ENCODE peak calls at places on chromosomes 5 and 9, in four cellular contexts. One of them, this sample, is unnamed.

GRCh38 chr5:34585601-34586104 is 70.5 kb upstream of the RAI14 start:
- DNase-seq in keratinocyte: no peak
- DNase-seq in mammary epithelial cell: peak; percentile 86
- DNase-seq in ovary: no peak
- DNase-seq in this sample: no peak

GRCh38 chr5:122121782-122122465 is 7.4 kb upstream of the ZNF474 start:
- DNase-seq in keratinocyte: no peak
- DNase-seq in mammary epithelial cell: peak; percentile 80
- DNase-seq in ovary: no peak
- DNase-seq in this sample: no peak

GRCh38 chr9:35481347-35481975 is 8.4 kb upstream of the RUSC2 start:
- DNase-seq in keratinocyte: peak; percentile 32
- DNase-seq in mammary epithelial cell: peak; percentile 56
- DNase-seq in ovary: no peak
- DNase-seq in this sample: peak; percentile 35

GRCh38 chr9:34254141-34254913 is 74.7 kb downstream of the KIF24 start:
- DNase-seq in keratinocyte: peak; percentile 91
- DNase-seq in mammary epithelial cell: peak; percentile 94
- DNase-seq in ovary: peak; percentile 43
- DNase-seq in this sample: no peak

GRCh38 chr9:108643756-108644510 is 211.9 kb downstream of the ACTL7B start:
- DNase-seq in keratinocyte: no peak
- DNase-seq in mammary epithelial cell: no peak
- DNase-seq in ovary: no peak
- DNase-seq in this sample: no peak

GRCh38 chr9:69637801-69638200 is 34.4 kb downstream of the APBA1 start:
- DNase-seq in keratinocyte: peak; percentile 53
- DNase-seq in mammary epithelial cell: peak; percentile 52
- DNase-seq in ovary: no peak
- DNase-seq in this sample: no peak

GRCh38 chr9:70205366-70206020 is 53.3 kb upstream of the SMC5 start:
- DNase-seq in keratinocyte: no peak
- DNase-seq in mammary epithelial cell: peak; percentile 57
- DNase-seq in ovary: no peak
- DNase-seq in this sample: no peak

GRCh38 chr5:56816546-56817081 is 1.3 kb downstream of the MAP3K1 start:
- DNase-seq in keratinocyte: no peak
- DNase-seq in mammary epithelial cell: peak; percentile 70
- DNase-seq in ovary: peak; percentile 28
- DNase-seq in this sample: peak; percentile 80

GRCh38 chr5:74316064-74316586 is 324.4 kb downstream of the ENC1 start:
- DNase-seq in keratinocyte: peak; percentile 91
- DNase-seq in mammary epithelial cell: peak; percentile 99
- DNase-seq in ovary: no peak
- DNase-seq in this sample: no peak

GRCh38 chr5:169280286-169280685 is 20.7 kb downstream of the SLIT3 start:
- DNase-seq in keratinocyte: no peak
- DNase-seq in mammary epithelial cell: no peak
- DNase-seq in ovary: no peak
- DNase-seq in this sample: no peak

GRCh38 chr5:149412783-149413476 is 33.8 kb upstream of the IL17B start:
- DNase-seq in keratinocyte: no peak
- DNase-seq in mammary epithelial cell: no peak
- DNase-seq in ovary: peak; percentile 40
- DNase-seq in this sample: no peak

GRCh38 chr9:89226076-89226475 is 47.5 kb upstream of the SHC3 start:
- DNase-seq in keratinocyte: no peak
- DNase-seq in mammary epithelial cell: no peak
- DNase-seq in ovary: no peak
- DNase-seq in this sample: peak; percentile 85

GRCh38 chr5:135106610-135107009 is 72.6 kb upstream of the PITX1 start:
- DNase-seq in keratinocyte: peak; percentile 69
- DNase-seq in mammary epithelial cell: peak; percentile 93
- DNase-seq in ovary: no peak
- DNase-seq in this sample: no peak

GRCh38 chr9:20622330-20623020 is at the start of gene MLLT3:
- DNase-seq in keratinocyte: peak; percentile 44
- DNase-seq in mammary epithelial cell: peak; percentile 94
- DNase-seq in ovary: peak; percentile 95
- DNase-seq in this sample: peak; percentile 95

GRCh38 chr5:173281910-173282309 is 46.3 kb downstream of the STC2 start:
- DNase-seq in keratinocyte: no peak
- DNase-seq in mammary epithelial cell: no peak
- DNase-seq in ovary: no peak
- DNase-seq in this sample: peak; percentile 85

GRCh38 chr5:133124891-133125290 is 73.1 kb downstream of the HSPA4 start:
- DNase-seq in keratinocyte: no peak
- DNase-seq in mammary epithelial cell: no peak
- DNase-seq in ovary: no peak
- DNase-seq in this sample: no peak

GRCh38 chr9:109143881-109144562 is 23.0 kb downstream of the FRRS1L start:
- DNase-seq in keratinocyte: no peak
- DNase-seq in mammary epithelial cell: peak; percentile 48
- DNase-seq in ovary: no peak
- DNase-seq in this sample: peak; percentile 33

GRCh38 chr5:1963358-1963757 is 80.6 kb upstream of the IRX4 start:
- DNase-seq in keratinocyte: no peak
- DNase-seq in mammary epithelial cell: no peak
- DNase-seq in ovary: no peak
- DNase-seq in this sample: no peak

GRCh38 chr9:128340691-128341434 is 536 bp downstream of the SLC27A4 start:
- DNase-seq in keratinocyte: no peak
- DNase-seq in mammary epithelial cell: no peak
- DNase-seq in ovary: no peak
- DNase-seq in this sample: peak; percentile 75

GRCh38 chr9:78021692-78022091 is 9.9 kb downstream of the GNAQ start:
- DNase-seq in keratinocyte: no peak
- DNase-seq in mammary epithelial cell: no peak
- DNase-seq in ovary: no peak
- DNase-seq in this sample: no peak

GRCh38 chr5:30401479-30402058 is 791.9 kb upstream of the CDH6 start:
- DNase-seq in keratinocyte: no peak
- DNase-seq in mammary epithelial cell: peak; percentile 4
- DNase-seq in ovary: no peak
- DNase-seq in this sample: peak; percentile 15

GRCh38 chr9:125991886-125992529 is 244.8 kb downstream of the PBX3 start:
- DNase-seq in keratinocyte: no peak
- DNase-seq in mammary epithelial cell: no peak
- DNase-seq in ovary: no peak
- DNase-seq in this sample: peak; percentile 36

GRCh38 chr9:86600291-86600690 is 246.1 kb upstream of the TUT7 start:
- DNase-seq in keratinocyte: peak; percentile 62
- DNase-seq in mammary epithelial cell: peak; percentile 68
- DNase-seq in ovary: no peak
- DNase-seq in this sample: no peak

GRCh38 chr5:86137297-86137696 is 480.4 kb upstream of the COX7C start:
- DNase-seq in keratinocyte: no peak
- DNase-seq in mammary epithelial cell: no peak
- DNase-seq in ovary: no peak
- DNase-seq in this sample: no peak

GRCh38 chr5:127233590-127233989 is 57.0 kb upstream of the MEGF10 start:
- DNase-seq in keratinocyte: no peak
- DNase-seq in mammary epithelial cell: no peak
- DNase-seq in ovary: no peak
- DNase-seq in this sample: no peak

GRCh38 chr9:98260635-98261034 is 5.2 kb upstream of the TBC1D2 start:
- DNase-seq in keratinocyte: no peak
- DNase-seq in mammary epithelial cell: no peak
- DNase-seq in ovary: no peak
- DNase-seq in this sample: no peak

GRCh38 chr5:21159526-21160059 is 1171.6 kb upstream of the CDH18 start:
- DNase-seq in keratinocyte: no peak
- DNase-seq in mammary epithelial cell: peak; percentile 24
- DNase-seq in ovary: no peak
- DNase-seq in this sample: no peak
- H3K4me3 ChIP-seq in keratinocyte: no peak overlapping the region
- H3K4me3 ChIP-seq in mammary epithelial cell: no peak overlapping the region
- H3K4me3 ChIP-seq in ovary: no peak overlapping the region
- H3K4me3 ChIP-seq in this sample: no peak overlapping the region

GRCh38 chr5:66979738-66980137 is 216.9 kb downstream of the CD180 start:
- DNase-seq in keratinocyte: no peak
- DNase-seq in mammary epithelial cell: no peak
- DNase-seq in ovary: no peak
- DNase-seq in this sample: no peak
- H3K27me3 ChIP-seq in keratinocyte: no peaks in the 10 kb centered on the region
- H3K27me3 ChIP-seq in mammary epithelial cell: no peaks in the 10 kb centered on the region
- H3K27me3 ChIP-seq in ovary: no peaks in the 10 kb centered on the region
- H3K27me3 ChIP-seq in this sample: no peaks in the 10 kb centered on the region

DNA sequence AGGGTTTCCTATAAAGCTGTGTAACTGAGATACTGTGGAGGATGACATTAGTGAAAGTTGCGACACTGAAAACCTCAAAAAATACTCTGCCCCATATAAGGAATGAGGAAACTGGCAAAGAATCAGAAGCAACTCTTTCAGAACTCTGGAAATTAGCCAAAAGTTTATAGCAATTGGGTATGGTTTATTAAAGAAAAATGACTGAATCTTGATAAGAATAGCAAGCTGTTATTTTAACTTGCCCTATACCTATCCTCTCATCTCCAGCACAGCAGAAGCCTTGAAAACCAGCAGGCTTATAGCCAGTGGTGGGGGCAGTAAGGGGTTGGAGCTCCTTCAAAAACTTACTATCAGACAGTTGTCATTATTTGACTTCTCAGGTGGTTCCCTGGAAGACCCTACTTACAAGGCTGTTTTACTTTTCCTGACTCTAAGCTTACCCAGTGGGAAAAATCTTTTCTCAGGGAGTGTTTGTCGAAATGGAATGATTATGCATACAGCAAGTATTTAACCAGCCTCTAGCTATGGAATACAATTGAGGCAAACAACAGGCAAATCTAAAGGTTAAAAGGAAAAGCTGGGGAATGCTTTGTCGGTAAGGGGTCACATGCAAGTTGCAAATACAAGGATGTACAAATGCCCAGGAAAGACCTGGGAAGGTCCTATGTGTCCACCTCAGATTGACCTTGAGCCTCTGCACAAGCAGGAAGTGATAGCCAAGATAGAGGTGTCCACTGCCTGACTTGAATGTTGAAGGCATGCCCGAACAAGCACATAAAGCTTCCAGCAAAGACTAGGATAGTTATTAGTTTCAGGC is 21.0 kb upstream of the FAM151B start:
- DNase-seq in keratinocyte: no peak
- DNase-seq in mammary epithelial cell: peak; percentile 64
- DNase-seq in ovary: no peak
- DNase-seq in this sample: no peak
- H3K4me3 ChIP-seq in keratinocyte: peak overlapping the region; percentile 27
- H3K4me3 ChIP-seq in mammary epithelial cell: peak overlapping the region; percentile 21
- H3K4me3 ChIP-seq in ovary: no peak overlapping the region
- H3K4me3 ChIP-seq in this sample: no peak overlapping the region

DNA sequence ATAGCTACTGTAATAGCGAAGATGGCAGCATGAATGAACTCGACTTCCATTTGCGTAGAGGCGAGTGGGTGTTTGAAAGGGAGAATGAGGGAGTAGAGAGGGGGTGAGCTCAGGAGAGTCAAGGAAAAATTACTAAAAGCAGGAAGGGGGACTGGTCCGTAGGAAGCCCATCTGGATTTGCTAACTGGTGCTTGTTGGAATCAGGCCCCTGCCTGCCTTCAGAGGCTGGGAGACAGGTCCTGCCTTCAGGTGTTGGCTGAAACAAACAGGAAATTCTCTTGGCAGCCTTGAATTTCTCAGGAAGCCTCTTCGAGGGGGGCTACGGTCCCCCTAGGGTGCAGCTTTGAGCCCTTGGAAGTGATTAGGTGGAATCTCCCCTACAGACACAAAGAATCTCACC is 121.7 kb downstream of the OLFM1 start:
- DNase-seq in keratinocyte: no peak
- DNase-seq in mammary epithelial cell: no peak
- DNase-seq in ovary: no peak
- DNase-seq in this sample: no peak
- H3K27me3 ChIP-seq in keratinocyte: no peaks in the 10 kb centered on the region
- H3K27me3 ChIP-seq in mammary epithelial cell: no peaks in the 10 kb centered on the region
- H3K27me3 ChIP-seq in ovary: no peaks in the 10 kb centered on the region
- H3K27me3 ChIP-seq in this sample: no peaks in the 10 kb centered on the region

GRCh38 chr9:134413890-134414731 is 87.9 kb downstream of the RXRA start:
- DNase-seq in keratinocyte: no peak
- DNase-seq in mammary epithelial cell: peak; percentile 84
- DNase-seq in ovary: peak; percentile 66
- DNase-seq in this sample: no peak
- H3K4me3 ChIP-seq in keratinocyte: no peak overlapping the region
- H3K4me3 ChIP-seq in mammary epithelial cell: no peak overlapping the region
- H3K4me3 ChIP-seq in ovary: no peak overlapping the region
- H3K4me3 ChIP-seq in this sample: no peak overlapping the region

GRCh38 chr5:110270-110888 is 18.4 kb downstream of the PLEKHG4B start:
- DNase-seq in keratinocyte: no peak
- DNase-seq in mammary epithelial cell: no peak
- DNase-seq in ovary: no peak
- DNase-seq in this sample: no peak
- H3K27me3 ChIP-seq in keratinocyte: peaks cover 1% of the 10 kb centered on the region
- H3K27me3 ChIP-seq in mammary epithelial cell: peaks cover 2% of the 10 kb centered on the region
- H3K27me3 ChIP-seq in ovary: no peaks in the 10 kb centered on the region
- H3K27me3 ChIP-seq in this sample: no peaks in the 10 kb centered on the region

GRCh38 chr5:137888489-137888874 is 775 bp upstream of the PKD2L2 start:
- DNase-seq in keratinocyte: no peak
- DNase-seq in mammary epithelial cell: no peak
- DNase-seq in ovary: no peak
- DNase-seq in this sample: no peak
- H3K4me3 ChIP-seq in keratinocyte: peak overlapping the region; percentile 69
- H3K4me3 ChIP-seq in mammary epithelial cell: peak overlapping the region; percentile 11
- H3K4me3 ChIP-seq in ovary: peak overlapping the region; percentile 41
- H3K4me3 ChIP-seq in this sample: no peak overlapping the region

GRCh38 chr5:6581559-6582426 is 51.1 kb downstream of the NSUN2 start:
- DNase-seq in keratinocyte: no peak
- DNase-seq in mammary epithelial cell: no peak
- DNase-seq in ovary: no peak
- DNase-seq in this sample: no peak
- H3K27me3 ChIP-seq in keratinocyte: peaks cover 52% of the 10 kb centered on the region
- H3K27me3 ChIP-seq in mammary epithelial cell: peaks cover 12% of the 10 kb centered on the region
- H3K27me3 ChIP-seq in ovary: no peaks in the 10 kb centered on the region
- H3K27me3 ChIP-seq in this sample: peaks cover 22% of the 10 kb centered on the region

DNA sequence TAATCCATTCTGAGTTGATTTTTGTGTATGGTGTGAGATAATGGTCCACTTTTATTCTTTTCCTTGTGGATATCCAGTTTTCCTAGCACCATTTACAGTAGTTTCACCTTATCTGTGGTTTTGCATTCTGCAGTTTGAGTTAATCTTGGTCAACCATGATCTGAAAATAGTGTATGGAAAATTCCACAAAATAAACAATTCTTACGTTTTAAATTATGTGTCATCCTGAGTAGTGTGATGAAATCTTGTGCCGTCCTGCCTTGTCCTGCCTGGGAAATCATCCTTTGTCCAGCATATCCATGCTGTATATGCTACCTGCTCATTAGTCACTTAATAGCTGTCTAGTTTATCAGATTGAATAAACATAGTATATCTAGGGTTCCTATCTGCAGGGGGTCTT is 42.1 kb downstream of the CDC42SE2 start:
- DNase-seq in keratinocyte: no peak
- DNase-seq in mammary epithelial cell: peak; percentile 42
- DNase-seq in ovary: no peak
- DNase-seq in this sample: no peak
- H3K4me3 ChIP-seq in keratinocyte: no peak overlapping the region
- H3K4me3 ChIP-seq in mammary epithelial cell: no peak overlapping the region
- H3K4me3 ChIP-seq in ovary: no peak overlapping the region
- H3K4me3 ChIP-seq in this sample: no peak overlapping the region